ENCODE peak calls at places on chromosomes 5 and 9, in seven cellular contexts. Y is H7; I is stimulated activated CD4-positive, alpha-beta T cell treated with anti-CD3 and anti-CD28 coated beads, Interleukin-2, amount 100 ng/mL, for 48 hours; H is cardiac muscle cell; J is Peyer's patch; D is amniotic stem cell; S is smooth muscle cell of the brain vasculature. F is an unnamed sample.

GRCh38 chr9:129709471-129710460 is 43.1 kb downstream of the PTGES start:
- DNase-seq in Y (no peak), I (no peak), H (peak; percentile 62), J (no peak), D (no peak), S (no peak), F (no peak)

GRCh38 chr9:128845186-128845931 is 15.8 kb upstream of the SPOUT1 start:
- DNase-seq in Y (peak; percentile 78), I (no peak), H (peak; percentile 37), J (no peak), D (no peak), S (no peak), F (peak; percentile 89)

GRCh38 chr5:80238778-80239679 is 16.8 kb downstream of the SERINC5 start:
- DNase-seq in Y (no peak), I (no peak), H (peak; percentile 64), J (peak; percentile 51), D (no peak), S (no peak), F (no peak)

GRCh38 chr5:174665347-174665746 is 59.0 kb upstream of the MSX2 start:
- DNase-seq in Y (no peak), I (no peak), H (no peak), J (no peak), D (no peak), S (no peak), F (no peak)

GRCh38 chr5:39671421-39672110 is 246.8 kb upstream of the DAB2 start:
- DNase-seq in Y (no peak), I (no peak), H (no peak), J (no peak), D (no peak), S (no peak), F (no peak)

GRCh38 chr5:10424124-10424731 is 17.5 kb upstream of the ROPN1L start:
- DNase-seq in Y (peak; percentile 44), I (no peak), H (peak; percentile 50), J (no peak), D (no peak), S (no peak), F (peak; percentile 46)

GRCh38 chr9:109894444-109894843 is 114.4 kb downstream of the PALM2AKAP2 start:
- DNase-seq in Y (no peak), I (no peak), H (no peak), J (no peak), D (no peak), S (no peak), F (no peak)

GRCh38 chr5:29150840-29151239 is 2042.6 kb upstream of the CDH6 start:
- DNase-seq in Y (peak; percentile 8), I (no peak), H (no peak), J (no peak), D (no peak), S (no peak), F (no peak)

GRCh38 chr9:29976981-29977380 is 2403.7 kb upstream of the C9orf72 start:
- DNase-seq in Y (no peak), I (no peak), H (no peak), J (no peak), D (no peak), S (no peak), F (no peak)

GRCh38 chr9:130313103-130313858 is 47.7 kb downstream of the HMCN2 start:
- DNase-seq in Y (no peak), I (no peak), H (no peak), J (no peak), D (no peak), S (no peak), F (no peak)

GRCh38 chr9:120038342-120038741 is 541.6 kb downstream of the CDK5RAP2 start:
- DNase-seq in Y (no peak), I (no peak), H (no peak), J (no peak), D (no peak), S (no peak), F (no peak)

GRCh38 chr5:92518318-92518913 is 1062.6 kb downstream of the NR2F1-AS1 start:
- DNase-seq in Y (peak; percentile 49), I (no peak), H (peak; percentile 43), J (no peak), D (no peak), S (no peak), F (peak; percentile 5)

GRCh38 chr9:85741875-85742629 is at the start of gene AGTPBP1:
- DNase-seq in Y (peak; percentile 93), I (peak; percentile 98), H (peak; percentile 97), J (peak; percentile 96), D (peak; percentile 86), S (peak; percentile 80), F (peak; percentile 95)

GRCh38 chr9:126155756-126156664 is 170.6 kb upstream of the MVB12B start:
- DNase-seq in Y (peak; percentile 5), I (no peak), H (no peak), J (no peak), D (no peak), S (no peak), F (no peak)

GRCh38 chr9:124782661-124783574 is 6.0 kb downstream of the OLFML2A start:
- DNase-seq in Y (peak; percentile 58), I (no peak), H (no peak), J (no peak), D (no peak), S (no peak), F (peak; percentile 14)

GRCh38 chr5:172870807-172871431 is 36.9 kb downstream of the ERGIC1 start:
- DNase-seq in Y (no peak), I (no peak), H (no peak), J (no peak), D (no peak), S (no peak), F (peak; percentile 84)

GRCh38 chr5:3382782-3383181 is 212.8 kb upstream of the IRX1 start:
- DNase-seq in Y (no peak), I (no peak), H (no peak), J (no peak), D (no peak), S (no peak), F (no peak)

GRCh38 chr9:98368366-98369065 is 113.1 kb upstream of the TBC1D2 start:
- DNase-seq in Y (no peak), I (no peak), H (no peak), J (no peak), D (no peak), S (no peak), F (no peak)